ENCODE peak calls at places on chromosomes 4 and X, in nine cellular contexts. C is GM10248; Y is RCC 7860; G is activated CD4-positive, alpha-beta T cell treated with anti-CD3 and anti-CD28 coated beads, Interleukin-2, amount 10 ng/mL, durations not matched to agents 7 days and 5 days; T is cardiac fibroblast; U is iPS DF 6.9; D is activated B cell treated with CpG ODN at 0.5 μM for 24 hours; K is CD8-positive, alpha-beta memory T cell; O is hypothalamus. R is an unnamed sample.
A peak's percentile ranks its signal among the peaks of the same experiment; 100 is the strongest.

GRCh38 chr4:600850-601515 is 24.4 kb upstream of the PDE6B start:
- DNase-seq in C (no peak), Y (no peak), G (no peak), T (peak; percentile 23), U (no peak), D (no peak), K (no peak), O (no peak), R (no peak)

GRCh38 chrX:150977411-150978162 is 5.5 kb upstream of the HMGB3 start:
- DNase-seq in C (no peak), Y (no peak), G (no peak), T (no peak), U (no peak), D (no peak), K (no peak), O (no peak), R (no peak)

GRCh38 chrX:15605233-15605632 is 4.5 kb upstream of the ACE2 start:
- DNase-seq in C (no peak), Y (no peak), G (no peak), T (no peak), U (no peak), D (no peak), K (no peak), O (no peak), R (no peak)

GRCh38 chr4:125726121-125726520 is 411.4 kb downstream of the FAT4 start:
- DNase-seq in C (no peak), Y (no peak), G (no peak), T (no peak), U (no peak), D (no peak), K (no peak), O (no peak), R (no peak)

GRCh38 chr4:53593765-53594164 is 2.5 kb upstream of the LNX1 start:
- DNase-seq in C (no peak), Y (no peak), G (no peak), T (no peak), U (no peak), D (no peak), K (no peak), O (no peak), R (no peak)

GRCh38 chr4:138158746-138159297 is 83.3 kb downstream of the SLC7A11 start:
- DNase-seq in C (no peak), Y (peak; percentile 67), G (no peak), T (peak; percentile 76), U (no peak), D (no peak), K (no peak), O (no peak), R (peak; percentile 10)

GRCh38 chr4:12579172-12579571 is 905.0 kb downstream of the RAB28 start:
- DNase-seq in C (no peak), Y (no peak), G (no peak), T (peak; percentile 71), U (no peak), D (no peak), K (no peak), O (no peak), R (no peak)

GRCh38 chr4:110130578-110131358 is 67.6 kb downstream of the ELOVL6 start:
- DNase-seq in C (no peak), Y (no peak), G (no peak), T (no peak), U (no peak), D (no peak), K (no peak), O (no peak), R (no peak)

GRCh38 chr4:100190643-100191600 is 654 bp upstream of the DDIT4L start:
- DNase-seq in C (no peak), Y (no peak), G (no peak), T (peak; percentile 49), U (no peak), D (no peak), K (no peak), O (no peak), R (peak; percentile 51)

GRCh38 chr4:118915468-118915867 is 26.8 kb downstream of the SYNPO2 start:
- DNase-seq in C (no peak), Y (no peak), G (no peak), T (no peak), U (no peak), D (no peak), K (no peak), O (no peak), R (no peak)

GRCh38 chrX:103464774-103465117 is 54.5 kb downstream of the RAB40A start:
- DNase-seq in C (peak; percentile 30), Y (peak; percentile 38), G (peak; percentile 74), T (peak; percentile 81), U (peak; percentile 37), D (peak; percentile 26), K (peak; percentile 71), O (peak; percentile 1), R (peak; percentile 81)

GRCh38 chr4:80266267-80266901 is at the start of gene FGF5:
- DNase-seq in C (no peak), Y (peak; percentile 86), G (peak; percentile 22), T (peak; percentile 93), U (no peak), D (peak; percentile 24), K (no peak), O (no peak), R (peak; percentile 25)

GRCh38 chrX:74304016-74304415 is at the start of gene ZCCHC13:
- DNase-seq in C (no peak), Y (no peak), G (no peak), T (no peak), U (no peak), D (no peak), K (no peak), O (no peak), R (no peak)

GRCh38 chr4:184506527-184507121 is 32.3 kb upstream of the IRF2 start:
- DNase-seq in C (peak; percentile 73), Y (no peak), G (peak; percentile 57), T (peak; percentile 4), U (no peak), D (peak; percentile 38), K (no peak), O (no peak), R (peak; percentile 51)

GRCh38 chr4:184281231-184282139 is 63.8 kb upstream of the ENPP6 start:
- DNase-seq in C (peak; percentile 72), Y (no peak), G (no peak), T (no peak), U (no peak), D (no peak), K (no peak), O (no peak), R (no peak)

GRCh38 chr4:72112514-72113156 is 80.8 kb downstream of the NPFFR2 start:
- DNase-seq in C (peak; percentile 18), Y (peak; percentile 87), G (peak; percentile 13), T (peak; percentile 89), U (no peak), D (no peak), K (no peak), O (no peak), R (peak; percentile 91)

GRCh38 chr4:160848489-160848888 is 1315.3 kb downstream of the FSTL5 start:
- DNase-seq in C (no peak), Y (no peak), G (no peak), T (no peak), U (no peak), D (no peak), K (no peak), O (no peak), R (no peak)